ENCODE peak calls at places on chromosomes 16 and 17, in six cellular contexts. R is A673; D is BJ; J is CD4-positive, alpha-beta T cell; X is B cell; Y is sigmoid colon. V is an unnamed sample.

GRCh38 chr17:78780335-78780734 is 1.7 kb downstream of the CYTH1 start:
- DNase-seq in Y (peak), X (no peak), R (no peak), D (no peak), J (no peak), V (no peak)

GRCh38 chr16:22284637-22285515 is 12.3 kb upstream of the POLR3E start:
- DNase-seq in Y (no peak), X (no peak), D (no peak), R (no peak), J (no peak), V (no peak)

GRCh38 chr17:4739122-4740024 is at the start of the genes CXCL16 and ZMYND15:
- DNase-seq in Y (peak), D (no peak), R (peak), J (peak), X (peak), V (peak)

GRCh38 chr17:57328109-57328882 is 72.0 kb downstream of the MSI2 start:
- DNase-seq in Y (no peak), X (no peak), D (no peak), R (peak), J (no peak), V (no peak)

GRCh38 chr17:45300060-45300751 is 16.6 kb downstream of the MAP3K14 start:
- DNase-seq in Y (no peak), D (no peak), J (no peak), X (no peak), R (no peak), V (no peak)

GRCh38 chr16:86365513-86366040 is 144.8 kb upstream of the FOXF1 start:
- DNase-seq in R (no peak), J (no peak), X (no peak), Y (peak), D (no peak), V (no peak)

GRCh38 chr16:2081201-2081600 is 33.4 kb downstream of the TSC2 start:
- DNase-seq in R (no peak), D (no peak), X (no peak), J (no peak), Y (no peak), V (no peak)

GRCh38 chr17:38982858-38983746 is 15.9 kb upstream of the FBXO47 start:
- DNase-seq in Y (peak), D (no peak), X (peak), R (peak), J (peak), V (peak)

GRCh38 chr17:63356275-63356905 is 89.7 kb downstream of the CYB561 start:
- DNase-seq in D (peak), Y (no peak), X (no peak), R (peak), J (no peak), V (no peak)

GRCh38 chr17:69801368-69801767 is 273.7 kb upstream of the KCNJ16 start:
- DNase-seq in R (no peak), D (no peak), X (no peak), J (no peak), Y (no peak), V (no peak)

GRCh38 chr16:49890876-49891275 is 35.0 kb upstream of the ZNF423 start:
- DNase-seq in R (peak), J (peak), Y (no peak), D (no peak), X (no peak), V (no peak)

GRCh38 chr17:31381165-31381668 is 10.3 kb upstream of the RAB11FIP4 start:
- DNase-seq in J (no peak), X (no peak), Y (no peak), R (no peak), D (no peak), V (no peak)

GRCh38 chr16:87463722-87464690 is 28.8 kb downstream of the ZCCHC14 start:
- DNase-seq in Y (no peak), X (no peak), J (peak), D (no peak), R (no peak), V (no peak)

GRCh38 chr17:45256114-45256966 is 5.6 kb downstream of the SPATA32 start:
- DNase-seq in R (no peak), D (no peak), J (no peak), Y (no peak), X (no peak), V (no peak)

GRCh38 chr17:17675925-17676534 is 5.2 kb upstream of the RAI1 start:
- DNase-seq in R (no peak), D (no peak), X (peak), Y (no peak), J (no peak), V (no peak)

DNA sequence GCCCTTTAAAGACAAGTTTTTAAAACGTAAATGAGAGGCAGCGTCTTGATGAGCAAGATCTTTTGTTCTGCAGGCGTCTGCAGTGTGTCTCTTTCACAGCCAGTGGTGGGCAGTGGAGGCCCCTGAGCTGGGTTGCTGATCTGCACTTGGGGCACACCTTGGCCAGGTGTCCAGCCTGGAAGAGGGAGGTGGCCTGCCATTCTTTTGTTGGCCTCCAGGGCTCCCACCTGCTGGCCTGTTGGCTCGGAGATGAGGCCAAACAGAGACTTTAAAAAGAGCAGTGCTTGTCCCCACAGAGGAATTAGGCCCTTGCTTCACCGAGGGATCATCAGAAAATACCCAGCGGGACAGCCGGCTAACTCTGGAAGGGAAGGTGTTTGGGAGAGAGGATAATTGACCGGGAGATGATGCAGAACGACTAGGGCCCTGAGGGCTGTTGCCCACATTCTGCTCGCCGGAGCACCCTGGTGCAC is 145.9 kb upstream of the PLCG2 start:
- DNase-seq in Y (no peak), R (no peak), J (no peak), D (no peak), X (no peak), V (no peak)
- TF ChIP-seq CTCF in Y (no peak), R (no peak), J (peak), D (no peak), X (no peak), V (peak)

GRCh38 chr17:61595418-61595817 is 4.4 kb upstream of the NACA2 start:
- DNase-seq in X (no peak), R (no peak), D (no peak), Y (no peak), J (no peak), V (no peak)

GRCh38 chr17:61598014-61598413 is 7.0 kb upstream of the NACA2 start:
- DNase-seq in J (no peak), R (no peak), X (no peak), Y (no peak), D (no peak), V (no peak)

GRCh38 chr17:61600621-61601020 is 9.6 kb upstream of the NACA2 start:
- DNase-seq in Y (no peak), X (no peak), J (no peak), D (no peak), R (no peak), V (no peak)

GRCh38 chr17:61599608-61600007 is 8.6 kb upstream of the NACA2 start:
- DNase-seq in Y (no peak), X (no peak), R (no peak), J (no peak), D (no peak), V (no peak)

GRCh38 chr17:61597606-61598005 is 6.6 kb upstream of the NACA2 start:
- DNase-seq in R (no peak), X (no peak), J (no peak), D (no peak), Y (no peak), V (peak)
- TF ChIP-seq CTCF in R (no peak), X (no peak), J (no peak), D (no peak), Y (no peak), V (no peak)

DNA sequence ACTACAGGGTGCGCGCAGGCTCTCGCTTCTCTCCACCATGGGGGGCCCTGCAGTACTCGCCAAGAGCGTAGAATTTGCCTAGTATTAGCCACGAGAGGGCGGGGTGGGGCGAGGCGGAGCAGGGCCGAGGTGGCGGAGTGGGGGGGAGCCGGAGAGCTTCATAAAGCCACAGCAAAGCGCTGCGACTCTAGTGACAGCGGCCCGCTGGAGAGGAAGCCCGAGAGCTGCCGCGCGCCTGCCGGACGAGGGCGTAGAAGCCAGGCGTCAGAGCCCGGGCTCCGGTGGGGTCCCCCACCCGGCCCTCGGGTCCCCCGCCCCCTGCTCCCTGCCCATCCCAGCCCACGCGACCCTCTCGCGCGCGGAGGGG is at the start of gene TBX21:
- DNase-seq in D (no peak), J (peak), X (peak), Y (peak), R (peak), V (peak)
- TF ChIP-seq CTCF in D (peak), J (peak), X (peak), Y (no peak), R (peak), V (peak)

GRCh38 chr16:85058909-85059308 is 31.3 kb downstream of the KIAA0513 start:
- DNase-seq in X (no peak), D (no peak), Y (no peak), R (no peak), J (no peak), V (no peak)
- TF ChIP-seq CTCF in X (no peak), D (no peak), Y (no peak), R (no peak), J (no peak), V (no peak)

DNA sequence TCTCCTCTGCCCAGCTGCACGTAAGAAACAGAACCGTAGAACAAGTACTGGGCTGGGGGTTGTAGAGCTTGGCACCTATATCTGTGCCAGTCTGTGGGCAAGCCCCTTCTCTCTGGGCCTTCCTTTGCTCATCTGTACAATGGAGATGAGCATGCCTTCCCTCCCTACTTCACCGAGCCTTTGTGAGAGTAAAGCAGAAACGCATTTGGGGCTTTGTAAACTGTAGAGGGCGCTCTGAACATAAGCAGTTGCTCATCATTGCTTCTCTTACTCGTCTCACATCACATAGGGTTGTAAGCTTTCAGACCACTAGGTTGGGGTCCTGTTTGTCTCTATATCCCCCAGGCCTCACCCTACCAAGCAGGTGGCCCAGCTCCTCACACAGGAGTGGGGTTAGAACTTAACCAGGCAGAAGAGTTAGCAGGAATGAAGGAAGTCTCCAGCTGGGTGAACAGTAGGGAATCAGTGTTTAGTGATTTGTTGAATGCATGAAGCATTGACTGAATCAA is 15.1 kb downstream of the SAMD14 start:
- DNase-seq in X (peak), R (peak), D (no peak), Y (no peak), J (no peak), V (peak)
- TF ChIP-seq CTCF in X (peak), R (peak), D (peak), Y (no peak), J (peak), V (peak)